ENCODE peak calls at places on chromosomes 12 and 14, in six cellular contexts. I, G, K, N, Z and M are unnamed samples.

GRCh38 chr14:55446127-55446736 is 5.8 kb upstream of the TBPL2 start:
- DNase-seq in G (peak; percentile 67), I (peak; percentile 60), K (peak; percentile 71), Z (no peak), N (no peak), M (peak; percentile 70)

GRCh38 chr14:20435454-20436362 is at the start of gene KLHL33:
- DNase-seq in N (peak; percentile 90), G (no peak), Z (no peak), K (no peak), I (no peak), M (no peak)

GRCh38 chr12:96047621-96048211 is 12.3 kb upstream of the LTA4H start:
- DNase-seq in Z (no peak), I (peak; percentile 21), G (peak; percentile 97), K (peak; percentile 64), N (no peak), M (no peak)

GRCh38 chr14:87712386-87713113 is 280.4 kb downstream of the GALC start:
- DNase-seq in I (no peak), K (no peak), Z (no peak), N (no peak), G (no peak), M (no peak)

GRCh38 chr14:99175331-99176155 is 96.5 kb downstream of the BCL11B start:
- DNase-seq in I (no peak), K (no peak), N (no peak), Z (no peak), G (no peak), M (no peak)

GRCh38 chr14:104149617-104150141 is 11.3 kb downstream of the KIF26A start:
- DNase-seq in N (peak; percentile 52), G (no peak), K (no peak), Z (no peak), I (no peak), M (peak; percentile 65)

GRCh38 chr12:110224379-110225304 is 56.4 kb upstream of the ATP2A2 start:
- DNase-seq in Z (peak; percentile 30), G (peak; percentile 74), I (no peak), K (peak; percentile 12), N (no peak), M (no peak)

GRCh38 chr14:85425507-85425906 is 104.4 kb upstream of the FLRT2 start:
- DNase-seq in G (no peak), N (no peak), K (no peak), I (no peak), Z (no peak), M (no peak)

GRCh38 chr12:66191547-66192126 is 2.6 kb downstream of the IRAK3 start:
- DNase-seq in G (no peak), Z (no peak), N (no peak), I (no peak), K (no peak), M (no peak)

GRCh38 chr12:122961551-122962329 is 4.5 kb downstream of the ABCB9 start:
- DNase-seq in I (peak; percentile 79), Z (no peak), K (peak; percentile 69), N (no peak), G (no peak), M (no peak)

GRCh38 chr14:100428727-100429126 is 105.6 kb downstream of the SLC25A47 start:
- DNase-seq in Z (no peak), N (no peak), G (no peak), I (no peak), K (no peak), M (no peak)

GRCh38 chr14:37988472-37988871 is 219.2 kb upstream of the SSTR1 start:
- DNase-seq in G (no peak), I (no peak), Z (no peak), N (no peak), K (no peak), M (no peak)

GRCh38 chr12:44078273-44078672 is 242.4 kb downstream of the TMEM117 start:
- DNase-seq in N (no peak), Z (no peak), I (no peak), K (no peak), G (peak; percentile 2), M (no peak)

GRCh38 chr12:26188641-26189040 is 6.7 kb upstream of the SSPN start:
- DNase-seq in I (no peak), G (peak; percentile 11), Z (no peak), N (no peak), K (no peak), M (no peak)

GRCh38 chr12:6074979-6075585 is 49.4 kb downstream of the VWF start:
- DNase-seq in K (peak; percentile 46), I (peak; percentile 36), G (no peak), N (no peak), Z (no peak), M (peak; percentile 72)

GRCh38 chr12:67698711-67699603 is 50.4 kb downstream of the DYRK2 start:
- DNase-seq in N (no peak), K (no peak), I (no peak), G (peak; percentile 96), Z (no peak), M (no peak)

GRCh38 chr14:32480337-32480736 is 151.2 kb downstream of the AKAP6 start:
- DNase-seq in G (no peak), I (no peak), K (no peak), N (no peak), Z (no peak), M (no peak)

GRCh38 chr12:32104572-32105355 is 1.9 kb upstream of the BICD1 start:
- DNase-seq in K (no peak), N (no peak), G (no peak), Z (no peak), I (no peak), M (no peak)

GRCh38 chr12:95633671-95634465 is 82.6 kb upstream of the USP44 start:
- DNase-seq in Z (peak; percentile 67), N (no peak), K (peak; percentile 25), G (peak; percentile 85), I (peak; percentile 28), M (no peak)

GRCh38 chr12:29207120-29207519 is 58.0 kb downstream of the FAR2 start:
- DNase-seq in N (no peak), Z (no peak), K (peak; percentile 21), G (no peak), I (no peak), M (no peak)

GRCh38 chr14:36496346-36496745 is 23.7 kb downstream of the NKX2-1 start:
- DNase-seq in Z (no peak), N (no peak), G (no peak), I (no peak), K (no peak), M (no peak)

GRCh38 chr14:90807060-90807459 is 9.2 kb downstream of the TTC7B start:
- DNase-seq in Z (no peak), K (no peak), G (no peak), N (peak; percentile 49), I (no peak), M (no peak)

GRCh38 chr14:90804292-90804671 is 11.9 kb downstream of the TTC7B start:
- DNase-seq in I (no peak), N (peak; percentile 31), K (no peak), G (no peak), Z (no peak), M (no peak)

GRCh38 chr14:90803249-90803648 is 13.0 kb downstream of the TTC7B start:
- DNase-seq in N (peak; percentile 8), K (no peak), G (no peak), I (no peak), Z (no peak), M (no peak)

GRCh38 chr14:90805662-90806548 is 10.3 kb downstream of the TTC7B start:
- DNase-seq in K (no peak), Z (no peak), N (peak; percentile 59), I (no peak), G (no peak), M (no peak)

GRCh38 chr14:90804776-90805391 is 11.3 kb downstream of the TTC7B start:
- DNase-seq in N (peak; percentile 35), Z (no peak), I (no peak), G (no peak), K (no peak), M (no peak)
- H3K4me1 ChIP-seq in N (peaks cover 45% of the 10 kb centered on the region), Z (no peaks in the 10 kb centered on the region), I (peaks cover 9% of the 10 kb centered on the region), G (no peaks in the 10 kb centered on the region), K (peaks cover 30% of the 10 kb centered on the region), M (peaks cover 71% of the 10 kb centered on the region)

DNA sequence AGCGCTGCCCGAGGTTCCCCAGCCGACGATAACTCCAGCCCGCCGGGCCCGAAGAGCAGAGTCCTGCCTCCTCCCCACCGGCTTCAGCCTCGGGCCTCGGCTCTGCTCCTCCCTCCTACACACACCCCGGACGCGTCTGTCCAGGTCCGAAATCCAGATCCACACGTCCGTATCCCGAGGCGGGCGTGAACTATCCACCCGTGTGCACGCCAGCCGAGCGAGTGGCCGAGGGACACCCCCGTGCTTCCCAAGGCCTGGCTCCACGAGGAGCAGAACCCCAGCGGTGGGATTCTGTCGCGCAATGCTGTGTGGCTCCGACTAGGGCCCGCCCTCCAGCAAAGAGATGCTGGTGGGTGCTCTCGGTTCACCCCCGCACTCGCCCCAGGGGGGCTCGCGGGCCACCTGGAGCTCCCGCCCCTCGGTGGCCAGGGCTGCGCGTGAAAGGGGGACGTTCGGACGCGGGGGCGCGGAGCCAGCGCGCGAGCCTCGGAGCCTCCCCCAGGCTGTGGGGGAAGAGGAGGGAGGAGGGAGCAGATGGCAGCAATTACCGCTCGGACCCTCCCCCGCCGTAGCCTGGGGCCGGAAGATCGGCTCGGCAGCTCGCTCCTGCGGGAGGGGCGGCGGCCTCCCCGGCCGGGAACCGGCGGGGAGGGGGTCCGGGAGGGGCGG is 18.9 kb upstream of the ANKRD33 start:
- DNase-seq in N (peak; percentile 53), G (no peak), Z (no peak), K (no peak), I (no peak), M (no peak)
- H3K27ac ChIP-seq in N (no peak overlapping the region), G (no peak overlapping the region), Z (peak overlapping the region; percentile 76), K (no peak overlapping the region), I (no peak overlapping the region), M (no peak overlapping the region)

DNA sequence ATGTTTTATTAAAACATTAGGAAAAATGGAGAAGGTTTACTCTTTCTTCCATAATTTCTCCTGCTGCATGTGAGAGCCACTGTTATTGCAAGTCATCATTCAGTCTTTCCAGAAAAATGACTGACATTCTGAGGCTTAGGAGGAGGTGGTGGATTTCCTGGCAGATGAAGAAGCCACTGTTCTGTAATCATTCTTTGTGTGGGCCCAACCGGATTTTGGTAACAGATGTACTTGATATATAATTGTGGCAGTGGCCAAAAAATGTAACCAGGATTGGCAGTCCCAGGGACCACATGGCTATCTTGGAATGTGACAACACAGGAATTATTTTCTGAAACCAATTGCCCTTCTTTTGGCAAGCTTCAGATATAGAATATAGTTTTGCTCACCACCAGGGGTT is 120.2 kb downstream of the DAAM1 start:
- DNase-seq in I (no peak), Z (no peak), G (no peak), K (no peak), N (no peak), M (no peak)
- H3K4me1 ChIP-seq in I (peaks cover 5% of the 10 kb centered on the region), Z (no peaks in the 10 kb centered on the region), G (peaks cover 38% of the 10 kb centered on the region), K (no peaks in the 10 kb centered on the region), N (peaks cover 7% of the 10 kb centered on the region), M (peaks cover 76% of the 10 kb centered on the region)

DNA sequence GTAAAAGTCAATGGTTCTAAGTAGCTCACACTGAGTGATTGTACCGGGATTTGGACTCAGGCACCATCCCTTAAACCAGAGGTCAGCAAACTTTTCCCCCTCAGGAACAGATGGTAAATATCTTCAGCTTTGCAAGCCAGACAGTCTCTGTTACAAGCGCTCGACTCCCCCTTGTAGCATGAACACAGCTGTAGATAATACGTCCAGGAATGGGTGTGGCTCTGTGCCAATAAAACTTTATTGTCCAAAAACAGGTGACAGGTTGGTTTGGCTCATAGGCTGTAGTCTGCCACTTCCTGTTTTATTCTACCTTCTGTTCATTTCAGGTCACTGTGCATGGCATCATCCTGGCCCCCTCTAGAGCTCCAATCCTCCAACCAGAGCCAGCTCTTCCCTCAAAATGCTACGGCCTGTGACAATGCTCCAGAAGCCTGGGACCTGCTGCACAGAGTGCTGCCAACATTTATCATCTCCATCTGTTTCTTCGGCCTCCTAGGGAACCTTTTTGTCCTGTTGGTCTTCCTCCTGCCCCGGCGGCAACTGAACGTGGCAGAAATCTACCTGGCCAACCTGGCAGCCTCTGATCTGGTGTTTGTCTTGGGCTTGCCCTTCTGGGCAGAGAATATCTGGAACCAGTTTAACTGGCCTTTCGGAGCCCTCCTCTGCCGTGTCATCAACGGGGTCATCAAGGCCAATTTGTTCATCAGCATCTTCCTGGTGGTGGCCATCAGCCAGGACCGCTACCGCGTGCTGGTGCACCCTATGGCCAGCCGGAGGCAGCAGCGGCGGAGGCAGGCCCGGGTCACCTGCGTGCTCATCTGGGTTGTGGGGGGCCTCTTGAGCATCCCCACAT is 7.6 kb downstream of the BDKRB1 start:
- DNase-seq in Z (no peak), K (no peak), I (peak; percentile 44), G (no peak), N (no peak), M (no peak)
- H3K27ac ChIP-seq in Z (no peak overlapping the region), K (peak overlapping the region; percentile 20), I (peak overlapping the region; percentile 8), G (no peak overlapping the region), N (no peak overlapping the region), M (no peak overlapping the region)